ENCODE peak calls at places on chromosomes 4 and X, in six cellular contexts. One of them, this sample, is unnamed.

GRCh38 chrX:6803607-6804006 is 268.7 kb upstream of the VCX3A start:
- DNase-seq in GM23248: no peak
- DNase-seq in HCT116: no peak
- DNase-seq in neural progenitor cell: no peak
- DNase-seq in SK-N-SH: no peak
- DNase-seq in MM.1S: no peak
- DNase-seq in this sample: no peak

GRCh38 chr4:127501103-127501502 is 131.7 kb upstream of the INTU start:
- DNase-seq in GM23248: peak; percentile 18
- DNase-seq in HCT116: no peak
- DNase-seq in neural progenitor cell: no peak
- DNase-seq in SK-N-SH: no peak
- DNase-seq in MM.1S: no peak
- DNase-seq in this sample: peak; percentile 10

GRCh38 chr4:109051054-109051453 is 251.4 kb downstream of the COL25A1 start:
- DNase-seq in GM23248: no peak
- DNase-seq in HCT116: no peak
- DNase-seq in neural progenitor cell: no peak
- DNase-seq in SK-N-SH: no peak
- DNase-seq in MM.1S: no peak
- DNase-seq in this sample: no peak

GRCh38 chr4:156749791-156750403 is 221.7 kb downstream of the PDGFC start:
- DNase-seq in GM23248: peak; percentile 49
- DNase-seq in HCT116: no peak
- DNase-seq in neural progenitor cell: no peak
- DNase-seq in SK-N-SH: no peak
- DNase-seq in MM.1S: peak; percentile 61
- DNase-seq in this sample: no peak

GRCh38 chr4:28167411-28167810 is 1306.8 kb downstream of the STIM2 start:
- DNase-seq in GM23248: no peak
- DNase-seq in HCT116: no peak
- DNase-seq in neural progenitor cell: no peak
- DNase-seq in SK-N-SH: no peak
- DNase-seq in MM.1S: peak; percentile 59
- DNase-seq in this sample: peak; percentile 93

GRCh38 chr4:128228021-128228571 is 59.5 kb downstream of the PGRMC2 start:
- DNase-seq in GM23248: no peak
- DNase-seq in HCT116: no peak
- DNase-seq in neural progenitor cell: no peak
- DNase-seq in SK-N-SH: no peak
- DNase-seq in MM.1S: no peak
- DNase-seq in this sample: peak; percentile 79

GRCh38 chr4:11312389-11312788 is 116.3 kb downstream of the HS3ST1 start:
- DNase-seq in GM23248: no peak
- DNase-seq in HCT116: no peak
- DNase-seq in neural progenitor cell: no peak
- DNase-seq in SK-N-SH: no peak
- DNase-seq in MM.1S: no peak
- DNase-seq in this sample: peak; percentile 15

GRCh38 chrX:40167240-40168182 is 69.8 kb upstream of the BCOR start:
- DNase-seq in GM23248: peak; percentile 58
- DNase-seq in HCT116: no peak
- DNase-seq in neural progenitor cell: peak; percentile 77
- DNase-seq in SK-N-SH: no peak
- DNase-seq in MM.1S: no peak
- DNase-seq in this sample: no peak

GRCh38 chrX:119240356-119240755 is 4.3 kb downstream of the PGRMC1 start:
- DNase-seq in GM23248: peak; percentile 88
- DNase-seq in HCT116: no peak
- DNase-seq in neural progenitor cell: no peak
- DNase-seq in SK-N-SH: no peak
- DNase-seq in MM.1S: no peak
- DNase-seq in this sample: peak; percentile 13

GRCh38 chr4:83180469-83180968 is 66.0 kb upstream of the PLAC8 start:
- DNase-seq in GM23248: no peak
- DNase-seq in HCT116: no peak
- DNase-seq in neural progenitor cell: no peak
- DNase-seq in SK-N-SH: no peak
- DNase-seq in MM.1S: no peak
- DNase-seq in this sample: no peak

GRCh38 chr4:165378398-165378762 is 428 bp upstream of the CPE start:
- DNase-seq in GM23248: no peak
- DNase-seq in HCT116: no peak
- DNase-seq in neural progenitor cell: no peak
- DNase-seq in SK-N-SH: no peak
- DNase-seq in MM.1S: no peak
- DNase-seq in this sample: no peak

GRCh38 chr4:146545102-146545501 is 23.4 kb upstream of the SLC10A7 start:
- DNase-seq in GM23248: peak; percentile 57
- DNase-seq in HCT116: no peak
- DNase-seq in neural progenitor cell: peak; percentile 42
- DNase-seq in SK-N-SH: peak; percentile 9
- DNase-seq in MM.1S: peak; percentile 54
- DNase-seq in this sample: peak; percentile 61

DNA sequence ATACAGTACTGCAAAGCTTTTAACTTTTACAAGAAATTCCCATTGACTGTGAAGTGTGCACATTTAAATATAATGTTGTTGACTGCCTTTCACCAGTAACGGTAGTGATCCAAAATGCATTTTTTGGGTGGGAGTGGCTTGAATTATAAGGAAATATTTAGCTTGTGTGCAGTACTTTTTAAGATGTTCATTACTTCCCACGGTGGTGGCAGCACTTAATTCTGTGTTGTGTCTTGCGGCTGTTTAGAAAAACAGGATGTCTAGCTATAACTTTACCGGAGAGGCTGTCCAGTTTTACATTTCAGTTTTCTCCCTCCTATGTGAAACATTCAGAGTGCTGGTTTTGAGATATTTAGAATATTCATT is 1.7 kb downstream of the TMEM131L start:
- DNase-seq in GM23248: no peak
- DNase-seq in HCT116: no peak
- DNase-seq in neural progenitor cell: no peak
- DNase-seq in SK-N-SH: no peak
- DNase-seq in MM.1S: no peak
- DNase-seq in this sample: no peak
- H3K4me1 ChIP-seq in GM23248: peaks cover 19% of the 10 kb centered on the region
- H3K4me1 ChIP-seq in HCT116: peaks cover 37% of the 10 kb centered on the region
- H3K4me1 ChIP-seq in neural progenitor cell: peaks cover 16% of the 10 kb centered on the region
- H3K4me1 ChIP-seq in SK-N-SH: peaks cover 31% of the 10 kb centered on the region
- H3K4me1 ChIP-seq in MM.1S: peaks cover 22% of the 10 kb centered on the region
- H3K4me1 ChIP-seq in this sample: peaks cover 20% of the 10 kb centered on the region

GRCh38 chr4:8893227-8893623 is 21.6 kb upstream of the HMX1 start:
- DNase-seq in GM23248: no peak
- DNase-seq in HCT116: no peak
- DNase-seq in neural progenitor cell: no peak
- DNase-seq in SK-N-SH: no peak
- DNase-seq in MM.1S: no peak
- DNase-seq in this sample: no peak

GRCh38 chr4:8892556-8893226 is 21.1 kb upstream of the HMX1 start:
- DNase-seq in GM23248: no peak
- DNase-seq in HCT116: no peak
- DNase-seq in neural progenitor cell: peak; percentile 23
- DNase-seq in SK-N-SH: peak; percentile 50
- DNase-seq in MM.1S: no peak
- DNase-seq in this sample: no peak

GRCh38 chr4:8893624-8894423 is 22.2 kb upstream of the HMX1 start:
- DNase-seq in GM23248: no peak
- DNase-seq in HCT116: no peak
- DNase-seq in neural progenitor cell: peak; percentile 79
- DNase-seq in SK-N-SH: no peak
- DNase-seq in MM.1S: no peak
- DNase-seq in this sample: no peak

GRCh38 chr4:8891255-8891645 is 19.6 kb upstream of the HMX1 start:
- DNase-seq in GM23248: no peak
- DNase-seq in HCT116: no peak
- DNase-seq in neural progenitor cell: peak; percentile 13
- DNase-seq in SK-N-SH: no peak
- DNase-seq in MM.1S: no peak
- DNase-seq in this sample: no peak

GRCh38 chr4:8891646-8892555 is 20.3 kb upstream of the HMX1 start:
- DNase-seq in GM23248: no peak
- DNase-seq in HCT116: no peak
- DNase-seq in neural progenitor cell: peak; percentile 52
- DNase-seq in SK-N-SH: peak; percentile 55
- DNase-seq in MM.1S: no peak
- DNase-seq in this sample: no peak
- H3K9ac ChIP-seq in GM23248: no peak overlapping the region
- H3K9ac ChIP-seq in HCT116: no peak overlapping the region
- H3K9ac ChIP-seq in neural progenitor cell: no peak overlapping the region
- H3K9ac ChIP-seq in SK-N-SH: no peak overlapping the region
- H3K9ac ChIP-seq in MM.1S: no peak overlapping the region
- H3K9ac ChIP-seq in this sample: no peak overlapping the region

GRCh38 chrX:43661521-43662240 is 5.6 kb downstream of the MAOA start:
- DNase-seq in GM23248: peak; percentile 24
- DNase-seq in HCT116: no peak
- DNase-seq in neural progenitor cell: no peak
- DNase-seq in SK-N-SH: no peak
- DNase-seq in MM.1S: no peak
- DNase-seq in this sample: no peak
- TF ChIP-seq EZH2phosphoT487 in GM23248: no peak
- TF ChIP-seq EZH2phosphoT487 in HCT116: no peak
- TF ChIP-seq EZH2phosphoT487 in neural progenitor cell: no peak
- TF ChIP-seq EZH2phosphoT487 in SK-N-SH: no peak
- TF ChIP-seq EZH2phosphoT487 in MM.1S: no peak
- TF ChIP-seq EZH2phosphoT487 in this sample: no peak

DNA sequence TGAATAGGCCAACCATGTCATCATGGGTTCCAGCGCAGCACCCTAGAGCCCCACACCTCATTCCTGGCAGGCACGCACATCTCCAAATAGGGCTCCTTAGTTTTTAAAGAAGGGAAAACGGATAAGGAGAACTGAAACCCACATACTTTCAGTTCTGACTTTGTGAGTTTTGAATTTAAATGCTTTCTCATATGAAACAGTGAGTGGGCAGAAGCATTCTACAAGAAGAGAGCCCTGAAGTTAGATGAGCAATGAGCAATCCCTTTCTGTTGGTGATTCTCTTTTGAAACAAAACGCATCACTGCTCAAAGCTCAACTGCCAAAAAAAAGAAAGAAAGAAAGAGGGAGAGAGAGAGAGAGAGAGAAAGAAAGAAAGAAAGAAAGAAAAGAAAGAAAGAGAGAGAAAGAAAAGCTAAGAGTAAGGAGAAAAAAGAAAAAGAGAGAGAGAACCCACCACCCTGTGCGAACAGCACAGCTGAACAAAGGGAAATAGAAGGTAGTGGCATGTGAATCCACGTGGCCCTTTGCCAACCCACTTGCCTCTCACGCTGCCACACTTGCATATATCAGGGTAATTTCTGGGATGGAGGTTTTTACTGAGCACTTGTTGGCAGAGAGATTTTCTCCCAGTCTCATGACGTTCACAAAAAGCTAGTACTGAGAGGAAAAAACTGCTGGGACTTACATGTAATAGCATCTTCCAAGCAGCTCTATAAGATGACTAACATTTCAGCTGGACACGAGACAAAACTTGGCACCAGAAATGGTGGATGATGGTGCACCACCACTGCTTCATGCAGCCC is 31.0 kb downstream of the TMSB4X start:
- DNase-seq in GM23248: peak; percentile 70
- DNase-seq in HCT116: no peak
- DNase-seq in neural progenitor cell: no peak
- DNase-seq in SK-N-SH: no peak
- DNase-seq in MM.1S: peak; percentile 43
- DNase-seq in this sample: no peak
- H3K4me1 ChIP-seq in GM23248: peaks cover 28% of the 10 kb centered on the region
- H3K4me1 ChIP-seq in HCT116: no peaks in the 10 kb centered on the region
- H3K4me1 ChIP-seq in neural progenitor cell: no peaks in the 10 kb centered on the region
- H3K4me1 ChIP-seq in SK-N-SH: no peaks in the 10 kb centered on the region
- H3K4me1 ChIP-seq in MM.1S: peaks cover 46% of the 10 kb centered on the region
- H3K4me1 ChIP-seq in this sample: peaks cover 78% of the 10 kb centered on the region

GRCh38 chr4:6492861-6493667 is 20.6 kb upstream of the PPP2R2C start:
- DNase-seq in GM23248: no peak
- DNase-seq in HCT116: no peak
- DNase-seq in neural progenitor cell: no peak
- DNase-seq in SK-N-SH: no peak
- DNase-seq in MM.1S: no peak
- DNase-seq in this sample: no peak

GRCh38 chr4:6495296-6495590 is 22.8 kb upstream of the PPP2R2C start:
- DNase-seq in GM23248: no peak
- DNase-seq in HCT116: no peak
- DNase-seq in neural progenitor cell: no peak
- DNase-seq in SK-N-SH: no peak
- DNase-seq in MM.1S: no peak
- DNase-seq in this sample: no peak

GRCh38 chr4:6493668-6494304 is 21.4 kb upstream of the PPP2R2C start:
- DNase-seq in GM23248: peak; percentile 21
- DNase-seq in HCT116: no peak
- DNase-seq in neural progenitor cell: peak; percentile 21
- DNase-seq in SK-N-SH: no peak
- DNase-seq in MM.1S: no peak
- DNase-seq in this sample: peak; percentile 25

GRCh38 chr4:6495736-6496135 is 23.3 kb upstream of the PPP2R2C start:
- DNase-seq in GM23248: no peak
- DNase-seq in HCT116: no peak
- DNase-seq in neural progenitor cell: no peak
- DNase-seq in SK-N-SH: no peak
- DNase-seq in MM.1S: no peak
- DNase-seq in this sample: no peak

DNA sequence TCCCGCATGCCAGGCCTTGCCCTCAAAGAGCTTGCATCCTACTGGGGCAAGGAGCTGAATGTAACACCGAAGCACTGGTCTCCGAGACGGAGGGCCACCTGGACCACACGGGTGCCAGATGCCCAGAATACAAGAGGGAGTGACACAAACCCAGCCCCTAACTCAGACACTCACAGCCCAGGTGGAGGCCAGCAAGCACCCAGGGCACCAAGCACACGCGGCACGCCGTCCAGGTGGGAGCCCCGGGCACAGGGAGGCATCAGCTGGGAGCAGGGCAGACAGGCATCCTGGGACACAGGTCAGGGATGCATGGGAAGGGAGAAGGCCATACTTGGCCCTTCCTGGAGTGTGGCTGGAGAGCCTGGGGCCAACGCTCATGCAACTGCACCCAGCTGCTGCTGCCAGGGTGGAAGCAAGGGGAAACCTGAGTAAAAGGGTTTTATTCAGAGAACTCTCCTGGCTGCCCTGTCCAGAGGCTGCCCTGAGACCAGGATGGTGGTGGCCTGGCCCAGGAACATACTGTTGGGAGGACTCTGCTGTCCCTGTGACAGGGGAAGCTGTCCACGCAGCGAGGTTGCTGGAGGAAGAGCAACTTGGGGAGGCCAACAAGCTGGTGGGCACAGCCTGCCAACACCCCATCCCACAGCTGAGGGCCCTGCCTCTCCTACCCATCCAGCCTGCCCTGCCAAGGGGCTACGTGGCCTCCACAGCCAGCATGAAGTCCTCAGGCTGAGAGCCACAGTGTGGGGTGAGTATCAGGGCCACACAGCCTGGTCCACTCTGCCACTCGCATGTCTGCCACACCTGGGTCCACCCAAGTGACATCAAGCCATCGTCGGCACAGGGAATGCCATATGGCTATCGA is 22.2 kb upstream of the PPP2R2C start:
- DNase-seq in GM23248: no peak
- DNase-seq in HCT116: no peak
- DNase-seq in neural progenitor cell: no peak
- DNase-seq in SK-N-SH: no peak
- DNase-seq in MM.1S: no peak
- DNase-seq in this sample: no peak
- H3K9ac ChIP-seq in GM23248: no peak overlapping the region
- H3K9ac ChIP-seq in HCT116: no peak overlapping the region
- H3K9ac ChIP-seq in neural progenitor cell: no peak overlapping the region
- H3K9ac ChIP-seq in SK-N-SH: no peak overlapping the region
- H3K9ac ChIP-seq in MM.1S: no peak overlapping the region
- H3K9ac ChIP-seq in this sample: no peak overlapping the region

This sample was measured in PC-3.